ENCODE peak calls at places on chromosomes 3 and 15, in five cellular contexts. One of them, this sample, is unnamed.

GRCh38 chr15:89335289-89336041 is 841 bp upstream of the POLG start:
- DNase-seq in stimulated activated naive B cell treated with anti-CD40 and anti-IgM and Interleukin-4, amounts not matched to agents 10 μg/mL and 1 μg/mL and 100 μg/mL, for 72 hours: no peak
- DNase-seq in activated T-cell treated with anti-CD3 and anti-CD28 coated beads, Interleukin-2, amount 50 U/mL, for 72 hours: peak
- DNase-seq in ACHN: no peak
- DNase-seq in HuH-7: no peak
- DNase-seq in this sample: peak

GRCh38 chr3:133805384-133805701 is 272 bp upstream of the SRPRB start:
- DNase-seq in stimulated activated naive B cell treated with anti-CD40 and anti-IgM and Interleukin-4, amounts not matched to agents 10 μg/mL and 1 μg/mL and 100 μg/mL, for 72 hours: no peak
- DNase-seq in ACHN: no peak
- DNase-seq in activated T-cell treated with anti-CD3 and anti-CD28 coated beads, Interleukin-2, amount 50 U/mL, for 72 hours: no peak
- DNase-seq in HuH-7: no peak
- DNase-seq in this sample: no peak

GRCh38 chr3:31984321-31984720 is 2.8 kb downstream of the ZNF860 start:
- DNase-seq in ACHN: no peak
- DNase-seq in HuH-7: no peak
- DNase-seq in stimulated activated naive B cell treated with anti-CD40 and anti-IgM and Interleukin-4, amounts not matched to agents 10 μg/mL and 1 μg/mL and 100 μg/mL, for 72 hours: no peak
- DNase-seq in activated T-cell treated with anti-CD3 and anti-CD28 coated beads, Interleukin-2, amount 50 U/mL, for 72 hours: no peak
- DNase-seq in this sample: no peak

GRCh38 chr15:93553167-93553566 is 464.2 kb upstream of the RGMA start:
- DNase-seq in HuH-7: no peak
- DNase-seq in activated T-cell treated with anti-CD3 and anti-CD28 coated beads, Interleukin-2, amount 50 U/mL, for 72 hours: no peak
- DNase-seq in ACHN: no peak
- DNase-seq in stimulated activated naive B cell treated with anti-CD40 and anti-IgM and Interleukin-4, amounts not matched to agents 10 μg/mL and 1 μg/mL and 100 μg/mL, for 72 hours: no peak
- DNase-seq in this sample: no peak

GRCh38 chr15:26771917-26772587 is 814 bp downstream of the GABRB3 start:
- DNase-seq in activated T-cell treated with anti-CD3 and anti-CD28 coated beads, Interleukin-2, amount 50 U/mL, for 72 hours: no peak
- DNase-seq in stimulated activated naive B cell treated with anti-CD40 and anti-IgM and Interleukin-4, amounts not matched to agents 10 μg/mL and 1 μg/mL and 100 μg/mL, for 72 hours: no peak
- DNase-seq in ACHN: no peak
- DNase-seq in HuH-7: no peak
- DNase-seq in this sample: no peak

GRCh38 chr15:39565851-39566250 is 15.0 kb upstream of the THBS1 start:
- DNase-seq in stimulated activated naive B cell treated with anti-CD40 and anti-IgM and Interleukin-4, amounts not matched to agents 10 μg/mL and 1 μg/mL and 100 μg/mL, for 72 hours: no peak
- DNase-seq in ACHN: peak
- DNase-seq in HuH-7: no peak
- DNase-seq in activated T-cell treated with anti-CD3 and anti-CD28 coated beads, Interleukin-2, amount 50 U/mL, for 72 hours: no peak
- DNase-seq in this sample: no peak

GRCh38 chr3:187743195-187744141 is 1.8 kb downstream of the BCL6 start:
- DNase-seq in stimulated activated naive B cell treated with anti-CD40 and anti-IgM and Interleukin-4, amounts not matched to agents 10 μg/mL and 1 μg/mL and 100 μg/mL, for 72 hours: peak
- DNase-seq in ACHN: peak
- DNase-seq in activated T-cell treated with anti-CD3 and anti-CD28 coated beads, Interleukin-2, amount 50 U/mL, for 72 hours: peak
- DNase-seq in HuH-7: no peak
- DNase-seq in this sample: peak

GRCh38 chr3:129626744-129627349 is 20.4 kb upstream of the PLXND1 start:
- DNase-seq in activated T-cell treated with anti-CD3 and anti-CD28 coated beads, Interleukin-2, amount 50 U/mL, for 72 hours: peak
- DNase-seq in ACHN: peak
- DNase-seq in HuH-7: peak
- DNase-seq in stimulated activated naive B cell treated with anti-CD40 and anti-IgM and Interleukin-4, amounts not matched to agents 10 μg/mL and 1 μg/mL and 100 μg/mL, for 72 hours: peak
- DNase-seq in this sample: peak

GRCh38 chr3:194364652-194365434 is 4.7 kb downstream of the LRRC15 start:
- DNase-seq in stimulated activated naive B cell treated with anti-CD40 and anti-IgM and Interleukin-4, amounts not matched to agents 10 μg/mL and 1 μg/mL and 100 μg/mL, for 72 hours: no peak
- DNase-seq in ACHN: no peak
- DNase-seq in activated T-cell treated with anti-CD3 and anti-CD28 coated beads, Interleukin-2, amount 50 U/mL, for 72 hours: no peak
- DNase-seq in HuH-7: no peak
- DNase-seq in this sample: no peak

GRCh38 chr3:80244390-80244789 is 476.6 kb upstream of the ROBO1 start:
- DNase-seq in stimulated activated naive B cell treated with anti-CD40 and anti-IgM and Interleukin-4, amounts not matched to agents 10 μg/mL and 1 μg/mL and 100 μg/mL, for 72 hours: no peak
- DNase-seq in activated T-cell treated with anti-CD3 and anti-CD28 coated beads, Interleukin-2, amount 50 U/mL, for 72 hours: no peak
- DNase-seq in HuH-7: no peak
- DNase-seq in ACHN: no peak
- DNase-seq in this sample: no peak

GRCh38 chr15:50764331-50765201 is 940 bp downstream of the SPPL2A start:
- DNase-seq in ACHN: peak
- DNase-seq in stimulated activated naive B cell treated with anti-CD40 and anti-IgM and Interleukin-4, amounts not matched to agents 10 μg/mL and 1 μg/mL and 100 μg/mL, for 72 hours: no peak
- DNase-seq in activated T-cell treated with anti-CD3 and anti-CD28 coated beads, Interleukin-2, amount 50 U/mL, for 72 hours: peak
- DNase-seq in HuH-7: no peak
- DNase-seq in this sample: peak

GRCh38 chr3:146834917-146835316 is 229.8 kb upstream of the PLSCR5 start:
- DNase-seq in stimulated activated naive B cell treated with anti-CD40 and anti-IgM and Interleukin-4, amounts not matched to agents 10 μg/mL and 1 μg/mL and 100 μg/mL, for 72 hours: no peak
- DNase-seq in activated T-cell treated with anti-CD3 and anti-CD28 coated beads, Interleukin-2, amount 50 U/mL, for 72 hours: no peak
- DNase-seq in ACHN: no peak
- DNase-seq in HuH-7: no peak
- DNase-seq in this sample: no peak

GRCh38 chr3:138227650-138228049 is 40.5 kb downstream of the ARMC8 start:
- DNase-seq in ACHN: no peak
- DNase-seq in stimulated activated naive B cell treated with anti-CD40 and anti-IgM and Interleukin-4, amounts not matched to agents 10 μg/mL and 1 μg/mL and 100 μg/mL, for 72 hours: no peak
- DNase-seq in HuH-7: no peak
- DNase-seq in activated T-cell treated with anti-CD3 and anti-CD28 coated beads, Interleukin-2, amount 50 U/mL, for 72 hours: no peak
- DNase-seq in this sample: no peak

GRCh38 chr3:193767353-193768068 is 174.5 kb downstream of the OPA1 start:
- DNase-seq in stimulated activated naive B cell treated with anti-CD40 and anti-IgM and Interleukin-4, amounts not matched to agents 10 μg/mL and 1 μg/mL and 100 μg/mL, for 72 hours: no peak
- DNase-seq in HuH-7: no peak
- DNase-seq in ACHN: no peak
- DNase-seq in activated T-cell treated with anti-CD3 and anti-CD28 coated beads, Interleukin-2, amount 50 U/mL, for 72 hours: no peak
- DNase-seq in this sample: no peak

This sample was measured in germinal center.